ENCODE peak calls at places on chromosomes 7 and 10, in eight cellular contexts. J is cardiac muscle cell, M is HFFc6, L is Peyer's patch, C is fibroblast of pulmonary artery, N is fibroblast of lung, G is lung, V is cardiac fibroblast. D is an unnamed sample.

GRCh38 chr10:117226813-117227451 is 14.0 kb upstream of the SLC18A2 start:
- DNase-seq in J (peak), M (peak), L (no peak), C (peak), N (no peak), G (no peak), V (peak), D (peak)

GRCh38 chr10:128943111-128943510 is 523.9 kb upstream of the MGMT start:
- DNase-seq in J (no peak), M (no peak), L (no peak), C (no peak), N (no peak), G (no peak), V (no peak), D (no peak)

GRCh38 chr10:33303988-33304387 is 30.5 kb downstream of the NRP1 start:
- DNase-seq in J (no peak), M (no peak), L (no peak), C (no peak), N (no peak), G (no peak), V (no peak), D (no peak)

GRCh38 chr7:140695381-140695780 is 1.1 kb upstream of the NDUFB2 start:
- DNase-seq in J (no peak), M (no peak), L (no peak), C (no peak), N (no peak), G (no peak), V (no peak), D (no peak)

GRCh38 chr10:114291076-114291475 is 52.0 kb downstream of the VWA2 start:
- DNase-seq in J (no peak), M (no peak), L (no peak), C (no peak), N (no peak), G (no peak), V (no peak), D (no peak)

GRCh38 chr7:121102619-121103018 is 114.1 kb downstream of the CPED1 start:
- DNase-seq in J (no peak), M (no peak), L (no peak), C (no peak), N (no peak), G (peak), V (no peak), D (no peak)

GRCh38 chr7:43591551-43592180 is 8.8 kb downstream of the STK17A start:
- DNase-seq in J (no peak), M (peak), L (no peak), C (peak), N (peak), G (no peak), V (peak), D (no peak)

GRCh38 chr7:105249216-105249615 is 139.5 kb downstream of the SRPK2 start:
- DNase-seq in J (no peak), M (no peak), L (no peak), C (no peak), N (peak), G (no peak), V (no peak), D (no peak)

GRCh38 chr10:71270301-71270777 is 48.7 kb upstream of the SLC29A3 start:
- DNase-seq in J (peak), M (peak), L (no peak), C (peak), N (peak), G (no peak), V (peak), D (peak)

GRCh38 chr7:121023683-121024507 is 35.4 kb downstream of the CPED1 start:
- DNase-seq in J (no peak), M (no peak), L (no peak), C (no peak), N (no peak), G (no peak), V (no peak), D (no peak)

GRCh38 chr10:4717670-4718069 is 108.3 kb upstream of the AKR1E2 start:
- DNase-seq in J (no peak), M (no peak), L (no peak), C (no peak), N (no peak), G (no peak), V (no peak), D (no peak)

GRCh38 chr7:144820557-144820956 is 15.3 kb downstream of the TPK1 start:
- DNase-seq in J (no peak), M (no peak), L (no peak), C (no peak), N (no peak), G (no peak), V (no peak), D (no peak)

GRCh38 chr7:55369427-55369826 is 4.3 kb downstream of the LANCL2 start:
- DNase-seq in J (peak), M (peak), L (no peak), C (peak), N (peak), G (no peak), V (peak), D (no peak)

GRCh38 chr7:24720283-24720682 is 37.0 kb downstream of the GSDME start:
- DNase-seq in J (no peak), M (no peak), L (no peak), C (no peak), N (no peak), G (no peak), V (no peak), D (no peak)

GRCh38 chr7:24722386-24723177 is 34.7 kb downstream of the GSDME start:
- DNase-seq in J (peak), M (peak), L (no peak), C (peak), N (peak), G (no peak), V (peak), D (no peak)

GRCh38 chr7:24718977-24719491 is 38.2 kb downstream of the GSDME start:
- DNase-seq in J (no peak), M (no peak), L (no peak), C (no peak), N (no peak), G (no peak), V (no peak), D (no peak)

GRCh38 chr7:24723178-24723530 is 34.1 kb downstream of the GSDME start:
- DNase-seq in J (no peak), M (no peak), L (no peak), C (no peak), N (no peak), G (no peak), V (no peak), D (no peak)

GRCh38 chr7:24721378-24722030 is 35.8 kb downstream of the GSDME start:
- DNase-seq in J (no peak), M (no peak), L (no peak), C (no peak), N (no peak), G (no peak), V (no peak), D (no peak)
- TF ChIP-seq CTCF in J (no peak), M (no peak), L (no peak), C (no peak), N (no peak), G (no peak), V (no peak), D (no peak)

GRCh38 chr10:51073461-51074237 is 638 bp upstream of the PRKG1 start:
- DNase-seq in J (peak), M (no peak), L (peak), C (peak), N (no peak), G (peak), V (peak), D (peak)
- TF ChIP-seq CTCF in J (no peak), M (no peak), L (no peak), C (no peak), N (no peak), G (no peak), V (no peak), D (no peak)

GRCh38 chr10:77290528-77291155 is 347.0 kb downstream of the KCNMA1 start:
- DNase-seq in J (peak), M (peak), L (no peak), C (peak), N (peak), G (no peak), V (peak), D (no peak)
- TF ChIP-seq CTCF in J (no peak), M (no peak), L (no peak), C (no peak), N (no peak), G (no peak), V (no peak), D (no peak)

DNA sequence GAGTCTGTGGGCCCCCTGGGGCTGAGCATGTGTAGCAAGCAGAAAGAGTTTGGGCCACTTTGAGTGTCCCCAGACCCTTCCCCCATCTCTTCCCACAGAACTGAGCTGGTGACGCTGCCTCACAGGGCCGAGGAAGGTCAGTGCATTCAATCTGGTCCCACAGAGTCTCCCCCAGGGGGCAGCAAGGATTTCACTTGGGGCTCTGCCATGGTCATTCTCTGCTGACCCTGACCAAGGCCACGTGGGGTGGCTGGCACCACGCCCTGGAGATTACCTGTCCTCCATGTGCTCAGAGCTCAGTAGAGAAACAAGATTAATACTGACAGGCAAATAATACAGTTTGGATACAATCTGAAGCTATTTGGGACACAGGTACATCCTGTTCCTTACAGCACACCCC is 30.2 kb downstream of the ADRA2A start:
- DNase-seq in J (no peak), M (no peak), L (no peak), C (no peak), N (no peak), G (no peak), V (no peak), D (no peak)
- TF ChIP-seq CTCF in J (no peak), M (no peak), L (no peak), C (no peak), N (no peak), G (no peak), V (no peak), D (no peak)

DNA sequence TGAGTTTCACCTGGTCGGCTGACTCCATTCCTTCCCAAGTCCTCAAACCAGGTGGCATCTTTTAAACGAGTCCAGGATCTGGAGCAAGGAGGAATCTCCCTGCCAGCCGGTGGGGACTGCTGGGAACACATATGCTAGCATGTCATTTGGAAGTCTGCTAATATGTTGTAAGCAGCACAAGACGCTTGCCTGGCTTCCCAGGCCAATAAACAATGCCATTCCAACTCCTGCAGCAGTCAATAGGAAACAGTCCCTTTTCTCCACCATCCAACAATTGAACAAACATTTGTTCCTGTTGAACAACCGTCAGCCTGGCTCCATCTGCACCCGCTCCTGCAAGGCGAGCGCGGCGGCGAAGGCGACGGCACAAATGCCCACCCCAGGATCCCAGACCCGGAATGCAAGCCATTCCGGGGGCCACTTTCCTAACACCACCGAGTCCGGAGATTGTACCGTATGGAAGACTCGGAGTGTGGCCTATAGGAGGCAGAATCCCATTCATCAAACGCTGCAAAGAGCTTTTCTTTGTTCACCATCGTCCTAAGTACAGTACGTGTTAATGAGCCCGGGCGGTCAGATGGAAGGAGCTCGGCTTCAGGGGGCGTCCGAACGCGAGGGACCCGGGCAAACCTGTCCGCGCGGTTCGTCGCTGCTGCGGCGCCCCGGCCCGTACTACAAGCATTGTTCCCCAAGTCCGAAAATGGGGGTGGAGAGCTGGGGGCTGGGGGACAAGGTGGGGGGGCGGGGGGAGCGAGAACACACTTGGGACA is 1.6 kb downstream of the FAM53B start:
- DNase-seq in J (peak), M (no peak), L (peak), C (no peak), N (peak), G (peak), V (peak), D (peak)
- TF ChIP-seq CTCF in J (peak), M (peak), L (peak), C (peak), N (no peak), G (no peak), V (peak), D (no peak)

GRCh38 chr7:128036226-128036940 is 5.1 kb upstream of the LRRC4 start:
- DNase-seq in J (no peak), M (no peak), L (no peak), C (no peak), N (no peak), G (no peak), V (no peak), D (no peak)

GRCh38 chr7:128037880-128038619 is 6.8 kb upstream of the LRRC4 start:
- DNase-seq in J (no peak), M (no peak), L (no peak), C (no peak), N (no peak), G (no peak), V (no peak), D (no peak)

GRCh38 chr7:128037081-128037480 is 5.8 kb upstream of the LRRC4 start:
- DNase-seq in J (no peak), M (no peak), L (no peak), C (no peak), N (no peak), G (no peak), V (no peak), D (no peak)

GRCh38 chr7:128034830-128035229 is 3.6 kb upstream of the LRRC4 start:
- DNase-seq in J (no peak), M (no peak), L (no peak), C (no peak), N (no peak), G (no peak), V (no peak), D (no peak)

DNA sequence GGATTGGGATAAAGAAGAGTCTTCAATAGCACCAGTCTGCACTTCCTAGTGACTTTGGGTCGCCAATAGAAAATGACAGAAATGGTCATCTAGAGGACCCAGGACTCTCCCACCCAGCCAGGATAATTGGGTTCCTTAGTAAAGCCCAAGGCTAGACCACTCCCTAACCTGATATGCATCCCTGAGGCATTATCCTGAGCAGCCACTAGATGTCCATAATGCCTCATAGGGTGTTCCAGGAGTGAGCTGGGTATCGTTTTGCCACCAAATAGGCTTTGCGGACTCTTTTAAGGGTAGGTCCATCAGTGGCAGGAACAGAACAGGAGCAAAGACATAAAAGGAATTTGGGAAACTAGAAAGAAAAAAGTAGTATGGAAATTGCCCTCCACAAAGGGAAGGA is 4.5 kb upstream of the LRRC4 start:
- DNase-seq in J (peak), M (no peak), L (no peak), C (no peak), N (peak), G (no peak), V (peak), D (no peak)
- TF ChIP-seq CTCF in J (peak), M (peak), L (peak), C (peak), N (peak), G (no peak), V (peak), D (no peak)

DNA sequence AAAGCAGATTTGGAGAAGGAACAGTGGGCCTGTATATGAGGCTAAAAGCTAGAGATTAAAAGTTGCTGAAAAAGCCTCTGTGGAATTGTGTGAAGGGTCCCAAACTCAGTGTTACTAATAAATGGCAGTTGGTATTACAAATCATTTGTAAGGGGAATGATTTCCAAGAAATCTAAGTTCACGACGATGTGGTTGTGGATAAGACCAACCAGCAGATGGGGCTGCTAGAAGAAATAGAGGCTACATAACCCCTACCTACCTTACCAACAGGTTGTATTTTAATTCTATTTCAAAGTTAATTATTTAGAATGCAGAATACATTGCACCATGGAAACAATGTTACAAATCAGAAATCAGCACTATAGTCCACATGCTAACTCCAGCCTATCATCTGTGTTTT is 377.1 kb downstream of the HPSE2 start:
- DNase-seq in J (peak), M (no peak), L (no peak), C (no peak), N (no peak), G (no peak), V (no peak), D (no peak)
- TF ChIP-seq CTCF in J (no peak), M (peak), L (no peak), C (no peak), N (no peak), G (no peak), V (no peak), D (no peak)

GRCh38 chr7:47534322-47535032 is 47.4 kb downstream of the TNS3 start:
- DNase-seq in J (no peak), M (no peak), L (no peak), C (no peak), N (peak), G (no peak), V (no peak), D (no peak)
- TF ChIP-seq CTCF in J (no peak), M (peak), L (peak), C (no peak), N (no peak), G (no peak), V (no peak), D (no peak)

DNA sequence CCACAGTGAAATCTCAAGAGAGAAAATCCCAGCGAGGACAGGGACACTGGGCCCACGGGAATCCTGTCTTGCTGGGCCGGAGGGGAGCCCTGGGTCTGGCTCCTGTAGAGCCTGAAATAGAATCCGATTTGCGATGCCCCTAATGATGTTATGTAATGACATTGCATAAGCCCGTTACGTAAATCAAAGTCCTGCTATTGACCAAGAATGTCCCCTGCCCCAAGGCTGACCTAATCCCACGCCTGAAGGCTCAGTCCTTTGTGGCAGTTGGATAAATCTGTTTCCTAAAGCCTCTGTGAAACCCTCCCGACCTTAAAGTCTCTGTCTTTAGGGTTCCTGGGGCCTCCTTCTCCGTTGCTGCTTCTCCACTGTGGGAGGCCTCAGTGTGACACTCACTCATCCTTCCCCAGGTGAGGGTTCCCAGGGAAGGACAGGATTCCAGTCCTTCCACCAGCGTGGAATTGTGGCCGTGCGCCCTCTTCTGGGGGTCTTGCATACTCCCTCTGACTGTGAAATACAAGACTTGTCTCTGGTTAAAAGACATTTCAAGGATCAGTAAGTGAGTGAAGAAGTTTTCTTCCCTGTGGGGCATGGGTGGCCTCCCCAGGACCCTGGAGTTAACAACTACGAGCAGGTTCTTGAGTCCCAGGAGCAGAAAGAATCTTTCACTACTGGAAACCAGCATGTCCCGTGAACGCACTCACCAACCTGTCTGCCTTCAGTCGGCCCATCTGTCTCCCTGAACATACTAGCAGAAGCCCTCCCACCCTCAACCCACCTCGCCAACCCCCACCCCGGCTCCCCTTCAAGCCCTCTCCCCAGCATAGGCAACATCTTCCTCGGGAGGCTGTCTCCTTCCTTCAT is 19.8 kb downstream of the ZNF467 start:
- DNase-seq in J (peak), M (no peak), L (no peak), C (peak), N (no peak), G (peak), V (peak), D (peak)
- TF ChIP-seq CTCF in J (peak), M (peak), L (peak), C (peak), N (peak), G (peak), V (peak), D (peak)

GRCh38 chr7:3153118-3153517 is 109.5 kb upstream of the CARD11 start:
- DNase-seq in J (no peak), M (no peak), L (no peak), C (no peak), N (no peak), G (no peak), V (no peak), D (no peak)

GRCh38 chr7:3152714-3153113 is 109.0 kb upstream of the CARD11 start:
- DNase-seq in J (no peak), M (no peak), L (no peak), C (no peak), N (no peak), G (no peak), V (no peak), D (no peak)

GRCh38 chr7:3156508-3156907 is 112.8 kb upstream of the CARD11 start:
- DNase-seq in J (no peak), M (no peak), L (peak), C (no peak), N (no peak), G (no peak), V (no peak), D (no peak)

GRCh38 chr7:3154317-3154716 is 110.7 kb upstream of the CARD11 start:
- DNase-seq in J (no peak), M (no peak), L (no peak), C (no peak), N (no peak), G (no peak), V (no peak), D (no peak)

DNA sequence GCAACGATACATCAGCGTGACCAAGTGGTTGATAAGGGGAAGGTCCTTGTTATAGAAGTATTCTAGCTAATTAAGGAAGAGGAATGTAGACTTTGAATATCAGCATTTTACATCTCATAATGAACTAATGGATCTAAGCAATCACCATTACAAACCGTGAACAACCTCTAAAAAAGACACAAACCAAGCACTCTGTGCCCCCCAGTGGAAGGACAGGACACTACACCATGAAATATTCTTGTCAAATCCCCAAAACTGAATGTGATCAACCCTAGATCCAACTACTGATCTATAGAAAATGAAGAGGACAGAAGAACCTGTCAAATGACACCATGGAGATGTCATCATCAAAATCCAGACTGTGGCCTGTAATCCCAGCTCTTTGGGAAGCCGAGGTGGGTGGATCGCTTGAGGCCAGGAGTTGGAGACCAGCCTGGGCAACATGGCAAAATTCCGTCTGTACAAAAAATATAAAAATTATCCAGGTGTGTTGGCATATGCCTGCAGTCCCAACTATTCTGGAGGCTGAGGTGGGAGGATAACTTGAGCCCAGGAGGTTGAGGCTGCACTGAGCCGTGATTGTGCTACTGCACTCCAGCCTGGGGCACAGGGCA is 111.3 kb upstream of the CARD11 start:
- DNase-seq in J (peak), M (peak), L (no peak), C (peak), N (peak), G (no peak), V (peak), D (peak)
- TF ChIP-seq CTCF in J (peak), M (peak), L (peak), C (peak), N (peak), G (peak), V (peak), D (peak)